ENCODE peak calls at places on chromosomes 1 and 21, in seven cellular contexts. N is CD4-positive, alpha-beta T cell; E is SK-N-SH; I is SJSA1; W is hepatocyte; K is left ventricle myocardium inferior; U is colonic mucosa. G is an unnamed sample.

GRCh38 chr1:151282883-151283725 is 1.0 kb downstream of the ZNF687 start:
- DNase-seq in N (no peak), E (peak; percentile 75), I (no peak), W (peak; percentile 53), K (peak; percentile 33), U (peak; percentile 42), G (peak; percentile 30)

GRCh38 chr1:204293605-204294365 is 65.9 kb downstream of the PLEKHA6 start:
- DNase-seq in N (no peak), E (no peak), I (no peak), W (no peak), K (peak; percentile 50), U (no peak), G (peak; percentile 96)

GRCh38 chr1:207822602-207823451 is 71.0 kb downstream of the CD46 start:
- DNase-seq in N (peak; percentile 54), E (peak; percentile 66), I (no peak), W (peak; percentile 30), K (peak; percentile 82), U (peak; percentile 93), G (no peak)

GRCh38 chr1:172117800-172118199 is 276.5 kb downstream of the DNM3 start:
- DNase-seq in N (no peak), E (no peak), I (no peak), W (no peak), K (no peak), U (no peak), G (no peak)

GRCh38 chr1:24793762-24794161 is 48.5 kb downstream of the CLIC4 start:
- DNase-seq in N (no peak), E (no peak), I (no peak), W (peak; percentile 24), K (no peak), U (no peak), G (no peak)

GRCh38 chr1:203120325-203121138 is 7.0 kb upstream of the ADORA1 start:
- DNase-seq in N (no peak), E (no peak), I (peak; percentile 30), W (no peak), K (no peak), U (no peak), G (no peak)

GRCh38 chr1:35319988-35320713 is 51.6 kb downstream of the ZMYM4 start:
- DNase-seq in N (no peak), E (no peak), I (no peak), W (no peak), K (peak; percentile 51), U (no peak), G (no peak)

GRCh38 chr1:204438628-204439027 is 27.0 kb upstream of the PPP1R15B start:
- DNase-seq in N (no peak), E (no peak), I (no peak), W (peak; percentile 76), K (no peak), U (no peak), G (no peak)

GRCh38 chr21:29194342-29194741 is 63.9 kb downstream of the MAP3K7CL start:
- DNase-seq in N (no peak), E (no peak), I (no peak), W (no peak), K (no peak), U (no peak), G (no peak)

GRCh38 chr1:29673669-29674624 is 437.6 kb downstream of the PTPRU start:
- DNase-seq in N (no peak), E (no peak), I (peak; percentile 14), W (no peak), K (no peak), U (peak; percentile 9), G (peak; percentile 57)

GRCh38 chr1:216833516-216833915 is 110.3 kb upstream of the ESRRG start:
- DNase-seq in N (no peak), E (no peak), I (no peak), W (no peak), K (no peak), U (no peak), G (no peak)

GRCh38 chr1:216830402-216830801 is 107.2 kb upstream of the ESRRG start:
- DNase-seq in N (no peak), E (no peak), I (no peak), W (peak; percentile 35), K (no peak), U (no peak), G (no peak)

GRCh38 chr1:216826629-216827028 is 103.4 kb upstream of the ESRRG start:
- DNase-seq in N (no peak), E (no peak), I (no peak), W (peak; percentile 13), K (no peak), U (no peak), G (no peak)

GRCh38 chr1:216832192-216832591 is 109.0 kb upstream of the ESRRG start:
- DNase-seq in N (no peak), E (no peak), I (no peak), W (no peak), K (no peak), U (no peak), G (no peak)

DNA sequence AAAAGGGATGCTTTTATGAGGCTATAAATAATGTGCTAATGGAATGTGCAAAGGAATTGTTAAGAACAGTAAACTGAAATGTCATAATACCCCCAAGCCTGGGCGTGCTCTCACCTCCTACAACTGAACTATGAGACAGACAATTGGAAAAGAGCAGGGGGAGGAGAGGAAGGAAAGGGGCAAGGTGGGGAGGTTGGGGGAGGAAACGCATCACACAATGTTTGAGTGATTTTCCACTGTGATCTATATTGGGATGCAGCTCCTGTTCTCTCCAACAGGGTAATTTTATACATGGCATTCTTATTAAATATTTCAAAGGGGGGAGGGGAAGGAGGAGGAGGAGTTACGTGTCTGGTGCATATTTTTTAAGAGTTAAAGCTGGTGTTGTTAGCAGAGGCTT is 107.6 kb upstream of the ESRRG start:
- DNase-seq in N (no peak), E (no peak), I (no peak), W (no peak), K (no peak), U (no peak), G (no peak)
- H3K27ac ChIP-seq in N (no peak overlapping the region), E (no peak overlapping the region), I (no peak overlapping the region), W (no peak overlapping the region), K (no peak overlapping the region), U (no peak overlapping the region), G (no peak overlapping the region)

DNA sequence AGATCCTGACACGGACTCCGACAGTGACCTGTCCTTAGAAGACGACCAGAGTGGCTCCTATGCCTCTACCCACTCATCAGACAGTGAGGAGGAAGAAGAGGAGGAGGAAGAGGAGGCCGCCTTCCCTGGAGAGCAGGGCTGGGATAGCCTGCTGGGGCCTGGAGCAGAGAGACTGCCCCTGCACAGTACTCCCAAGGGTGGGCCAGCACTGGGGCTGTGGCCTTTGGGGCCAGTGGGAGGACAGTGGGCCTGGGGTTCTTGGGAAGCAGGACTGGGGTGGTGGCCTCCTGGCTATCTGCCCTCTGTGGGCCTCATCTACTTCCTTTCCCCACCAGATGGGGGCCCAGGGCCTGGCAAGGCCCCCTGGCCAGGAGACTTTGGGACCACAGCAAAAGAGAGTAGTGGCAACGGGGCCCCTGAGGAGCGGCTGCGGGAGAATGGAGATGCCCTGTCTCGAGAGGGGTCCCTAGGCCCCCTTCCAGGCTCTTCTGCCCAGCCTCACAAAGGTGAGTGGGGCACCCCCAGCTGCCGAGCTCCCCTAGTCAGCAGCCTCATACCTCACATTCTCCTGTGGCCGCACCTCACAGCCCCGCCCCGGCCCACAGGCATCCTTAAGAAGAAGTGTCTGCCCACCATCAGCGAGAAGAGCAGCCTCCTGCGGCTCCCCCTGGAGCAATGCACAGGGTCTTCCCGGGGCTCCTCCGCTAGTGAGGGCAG is 10.0 kb downstream of the PSRC1 start:
- DNase-seq in N (no peak), E (no peak), I (peak; percentile 36), W (no peak), K (peak; percentile 12), U (no peak), G (no peak)
- H3K27ac ChIP-seq in N (no peak overlapping the region), E (no peak overlapping the region), I (no peak overlapping the region), W (peak overlapping the region; percentile 94), K (peak overlapping the region; percentile 8), U (no peak overlapping the region), G (no peak overlapping the region)

GRCh38 chr1:37947364-37947763 is 511 bp upstream of the INPP5B start:
- DNase-seq in N (no peak), E (no peak), I (no peak), W (no peak), K (no peak), U (peak; percentile 72), G (no peak)

GRCh38 chr1:37946703-37947360 is at the start of gene INPP5B:
- DNase-seq in N (peak; percentile 51), E (peak; percentile 97), I (peak; percentile 87), W (peak; percentile 91), K (peak; percentile 91), U (peak; percentile 94), G (peak; percentile 93)

GRCh38 chr1:37948841-37949240 is 2.0 kb upstream of the INPP5B start:
- DNase-seq in N (no peak), E (no peak), I (no peak), W (no peak), K (no peak), U (no peak), G (no peak)

GRCh38 chr1:37949524-37950152 is 2.8 kb upstream of the INPP5B start:
- DNase-seq in N (no peak), E (no peak), I (no peak), W (no peak), K (no peak), U (no peak), G (no peak)

DNA sequence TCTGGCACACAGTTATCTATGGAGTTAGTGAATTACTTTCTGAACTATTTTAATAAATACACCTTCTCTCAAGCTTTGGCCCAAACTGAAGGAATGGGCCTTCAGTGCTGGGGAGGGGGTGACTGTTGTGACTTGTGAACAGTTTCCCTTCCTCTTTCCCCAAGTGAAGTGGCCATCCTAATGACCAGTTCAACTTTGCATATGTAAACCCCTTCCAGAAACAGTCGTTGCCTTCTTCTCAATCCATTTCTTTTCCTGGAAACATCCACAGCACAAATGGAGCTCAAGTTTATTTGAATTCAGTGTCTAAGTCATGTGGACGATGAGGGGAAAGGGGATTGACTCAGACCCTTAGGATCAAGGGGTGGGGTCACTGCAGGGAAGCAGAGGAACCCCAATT is 1.3 kb upstream of the INPP5B start:
- DNase-seq in N (no peak), E (no peak), I (no peak), W (no peak), K (no peak), U (no peak), G (no peak)
- H3K27ac ChIP-seq in N (no peak overlapping the region), E (no peak overlapping the region), I (no peak overlapping the region), W (no peak overlapping the region), K (no peak overlapping the region), U (no peak overlapping the region), G (no peak overlapping the region)

DNA sequence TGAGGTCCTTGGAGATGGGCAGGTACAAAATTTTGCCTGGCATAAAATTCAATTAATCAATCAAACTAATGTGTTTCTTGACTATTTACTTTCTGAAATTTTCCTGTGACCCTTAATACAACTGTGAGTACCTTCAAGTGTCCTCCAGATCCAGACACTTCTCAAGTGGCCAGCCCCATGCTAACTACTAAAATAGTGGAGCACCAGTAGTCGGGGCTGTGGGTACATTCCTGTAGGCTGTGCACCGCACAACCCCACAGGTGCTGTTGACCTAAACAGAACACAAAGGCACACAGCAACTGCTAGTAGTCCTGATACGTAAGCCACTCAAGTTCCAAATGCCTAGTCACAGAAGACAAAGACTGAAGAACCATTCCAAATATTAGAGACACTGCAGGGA is 36.6 kb downstream of the TMEM50B start:
- DNase-seq in N (no peak), E (no peak), I (no peak), W (no peak), K (no peak), U (no peak), G (no peak)
- H3K27ac ChIP-seq in N (no peak overlapping the region), E (no peak overlapping the region), I (peak overlapping the region; percentile 28), W (no peak overlapping the region), K (peak overlapping the region; percentile 70), U (no peak overlapping the region), G (no peak overlapping the region)

GRCh38 chr1:17123196-17124045 is 4.2 kb upstream of the PADI2 start:
- DNase-seq in N (no peak), E (no peak), I (no peak), W (no peak), K (no peak), U (no peak), G (no peak)
- H3K27ac ChIP-seq in N (no peak overlapping the region), E (no peak overlapping the region), I (no peak overlapping the region), W (no peak overlapping the region), K (no peak overlapping the region), U (no peak overlapping the region), G (no peak overlapping the region)

G was measured in SJCRH30.